ENCODE peak calls at places on chromosome 1, in six cellular contexts. Z is T-cell; I is cardiac fibroblast; G is HT1080; C is ovary; U is CD4-positive, alpha-beta T cell. F is an unnamed sample.

GRCh38 chr1:156489166-156489934 is 11.2 kb downstream of the MEF2D start:
- DNase-seq in G (no peak), Z (no peak), U (no peak), I (no peak), C (peak; percentile 68), F (peak; percentile 61)

GRCh38 chr1:171219751-171220385 is 28.4 kb upstream of the FMO1 start:
- DNase-seq in G (peak; percentile 63), C (no peak), Z (no peak), U (no peak), I (peak; percentile 89), F (no peak)

GRCh38 chr1:225480825-225481434 is 53.1 kb upstream of the LBR start:
- DNase-seq in G (peak; percentile 28), U (peak; percentile 38), Z (no peak), C (no peak), I (peak; percentile 41), F (no peak)

GRCh38 chr1:209534496-209535250 is 48.8 kb upstream of the CAMK1G start:
- DNase-seq in Z (no peak), C (no peak), I (no peak), G (no peak), U (no peak), F (no peak)

GRCh38 chr1:228270032-228270431 is 62.2 kb downstream of the OBSCN start:
- DNase-seq in I (peak; percentile 74), G (peak; percentile 30), C (no peak), Z (no peak), U (no peak), F (no peak)

GRCh38 chr1:1540015-1540816 is at the start of gene TMEM240:
- DNase-seq in Z (peak; percentile 33), U (peak; percentile 57), C (peak; percentile 91), I (peak; percentile 87), G (no peak), F (peak; percentile 56)

GRCh38 chr1:203913045-203913444 is 51.6 kb downstream of the SNRPE start:
- DNase-seq in Z (no peak), I (no peak), C (no peak), G (no peak), U (no peak), F (no peak)

GRCh38 chr1:8003431-8004112 is 22.5 kb downstream of the ERRFI1 start:
- DNase-seq in Z (no peak), U (no peak), C (no peak), I (no peak), G (no peak), F (no peak)

GRCh38 chr1:154931940-154932487 is 4.5 kb downstream of the PMVK start:
- DNase-seq in Z (no peak), I (no peak), U (no peak), G (peak; percentile 79), C (no peak), F (no peak)

GRCh38 chr1:57350619-57351018 is 73.2 kb downstream of the DAB1 start:
- DNase-seq in I (no peak), C (no peak), G (no peak), U (no peak), Z (no peak), F (no peak)

GRCh38 chr1:107530543-107530942 is 389.7 kb downstream of the NTNG1 start:
- DNase-seq in Z (no peak), U (no peak), G (peak; percentile 25), C (no peak), I (no peak), F (no peak)

GRCh38 chr1:63797056-63797726 is 23.4 kb downstream of the ROR1 start:
- DNase-seq in U (no peak), Z (no peak), I (no peak), G (peak; percentile 78), C (no peak), F (no peak)

GRCh38 chr1:93577536-93578432 is 103.9 kb downstream of the BCAR3 start:
- DNase-seq in G (no peak), U (no peak), Z (no peak), C (no peak), I (no peak), F (no peak)

GRCh38 chr1:116194592-116194991 is 83.4 kb downstream of the MAB21L3 start:
- DNase-seq in I (no peak), Z (no peak), U (no peak), G (peak; percentile 5), C (no peak), F (no peak)

GRCh38 chr1:28986296-28986910 is 72.0 kb downstream of the EPB41 start:
- DNase-seq in C (no peak), I (peak; percentile 21), Z (no peak), U (no peak), G (no peak), F (no peak)

GRCh38 chr1:205351984-205352713 is 4.6 kb downstream of the KLHDC8A start:
- DNase-seq in G (peak; percentile 32), U (no peak), I (no peak), Z (no peak), C (peak; percentile 90), F (no peak)

GRCh38 chr1:214709241-214709640 is 106.2 kb downstream of the CENPF start:
- DNase-seq in C (no peak), U (no peak), G (no peak), Z (no peak), I (no peak), F (no peak)

GRCh38 chr1:37931148-37931492 is 15.7 kb downstream of the INPP5B start:
- DNase-seq in I (no peak), C (no peak), U (peak; percentile 1), Z (no peak), G (no peak), F (peak; percentile 31)

GRCh38 chr1:18332626-18333025 is 148.1 kb upstream of the KLHDC7A start:
- DNase-seq in Z (no peak), G (no peak), U (no peak), C (no peak), I (no peak), F (no peak)

GRCh38 chr1:207649204-207649753 is 4.3 kb downstream of the CR1L start:
- DNase-seq in Z (no peak), C (no peak), U (no peak), I (no peak), G (no peak), F (no peak)

GRCh38 chr1:43235451-43236121 is 34.2 kb upstream of the TMEM125 start:
- DNase-seq in I (no peak), G (no peak), Z (no peak), C (no peak), U (no peak), F (no peak)

GRCh38 chr1:55179177-55179835 is 35.9 kb downstream of the USP24 start:
- DNase-seq in C (no peak), U (no peak), I (no peak), Z (no peak), G (no peak), F (no peak)

GRCh38 chr1:212629450-212630158 is 21.0 kb downstream of the ATF3 start:
- DNase-seq in I (no peak), U (no peak), C (no peak), G (no peak), Z (no peak), F (no peak)

GRCh38 chr1:159790237-159790917 is 9.6 kb downstream of the DUSP23 start:
- DNase-seq in I (peak; percentile 44), G (peak; percentile 37), C (no peak), U (no peak), Z (no peak), F (no peak)

GRCh38 chr1:247112479-247112781 is 8.3 kb upstream of the ZNF669 start:
- DNase-seq in U (no peak), C (no peak), I (no peak), Z (no peak), G (no peak), F (no peak)

GRCh38 chr1:159663547-159663946 is 50.8 kb downstream of the CRP start:
- DNase-seq in G (no peak), U (no peak), Z (no peak), I (no peak), C (no peak), F (no peak)

GRCh38 chr1:219092206-219092605 is 81.5 kb upstream of the LYPLAL1 start:
- DNase-seq in I (no peak), C (no peak), U (no peak), Z (no peak), G (peak; percentile 27), F (no peak)

GRCh38 chr1:97906567-97907228 is 14.1 kb downstream of the DPYD start:
- DNase-seq in Z (no peak), I (peak; percentile 92), G (peak; percentile 87), C (no peak), U (no peak), F (no peak)

GRCh38 chr1:192706936-192707335 is 71.0 kb downstream of the RGS13 start:
- DNase-seq in I (no peak), C (no peak), U (no peak), Z (no peak), G (no peak), F (no peak)

GRCh38 chr1:182806015-182806678 is 16.6 kb downstream of the NPL start:
- DNase-seq in G (no peak), C (no peak), Z (no peak), U (no peak), I (no peak), F (no peak)

GRCh38 chr1:67686272-67687197 is 1.5 kb downstream of the GADD45A start:
- DNase-seq in U (peak; percentile 46), C (peak; percentile 78), Z (peak; percentile 64), I (peak; percentile 99), G (peak; percentile 98), F (peak; percentile 74)

GRCh38 chr1:237166593-237167077 is 124.7 kb downstream of the RYR2 start:
- DNase-seq in Z (no peak), C (no peak), I (peak; percentile 13), U (no peak), G (no peak), F (no peak)

F was measured in CD8-positive, alpha-beta T cell.